ENCODE peak calls at places on chromosomes 11 and 22, in four cellular contexts. N, W, M and C are unnamed samples.

GRCh38 chr22:49205401-49205800 is 622.3 kb downstream of the BRD1 start:
- DNase-seq in M (no peak), W (no peak), N (no peak), C (no peak)

GRCh38 chr11:90288207-90288821 is 65.5 kb upstream of the CHORDC1 start:
- DNase-seq in W (peak), N (no peak), M (no peak), C (peak)

GRCh38 chr11:9380773-9381172 is 3.7 kb upstream of the IPO7 start:
- DNase-seq in M (peak), W (no peak), N (no peak), C (no peak)

GRCh38 chr11:18617688-18618340 is 16.3 kb downstream of the SPTY2D1 start:
- DNase-seq in W (peak), M (no peak), N (no peak), C (peak)

GRCh38 chr11:75277991-75278790 is 37.6 kb downstream of the TPBGL start:
- DNase-seq in W (no peak), N (no peak), M (peak), C (no peak)

GRCh38 chr11:14638561-14638960 is 5.0 kb upstream of the PDE3B start:
- DNase-seq in N (no peak), M (no peak), W (no peak), C (no peak)

GRCh38 chr11:128405693-128406364 is 181.5 kb downstream of the ETS1 start:
- DNase-seq in W (no peak), M (no peak), N (no peak), C (peak)

GRCh38 chr11:115774756-115775155 is 270.5 kb upstream of the CADM1 start:
- DNase-seq in M (no peak), N (no peak), W (no peak), C (no peak)

GRCh38 chr11:74347381-74347780 is 35.9 kb upstream of the P4HA3 start:
- DNase-seq in M (no peak), W (no peak), N (no peak), C (peak)

GRCh38 chr11:76365038-76365679 is 15.8 kb downstream of the THAP12 start:
- DNase-seq in N (no peak), M (no peak), W (no peak), C (no peak)

GRCh38 chr11:10329935-10330334 is 25.1 kb downstream of the ADM start:
- DNase-seq in M (no peak), W (peak), N (no peak), C (peak)

GRCh38 chr11:70158201-70158600 is 44.9 kb upstream of the FADD start:
- DNase-seq in N (peak), W (peak), M (no peak), C (peak)

GRCh38 chr11:37916331-37916730 is 1318.3 kb upstream of the RAG2 start:
- DNase-seq in W (peak), N (no peak), M (no peak), C (peak)

GRCh38 chr11:129252621-129253020 is 60.5 kb upstream of the ARHGAP32 start:
- DNase-seq in W (no peak), N (no peak), M (no peak), C (no peak)

GRCh38 chr11:78564037-78564888 is 10.4 kb downstream of the NARS2 start:
- DNase-seq in N (no peak), M (no peak), W (peak), C (peak)

GRCh38 chr11:4704054-4704789 is at the start of gene MMP26:
- DNase-seq in N (no peak), W (no peak), M (no peak), C (no peak)

GRCh38 chr11:1224491-1225385 is 1.9 kb downstream of the MUC5B start:
- DNase-seq in M (no peak), N (peak), W (no peak), C (no peak)

GRCh38 chr11:117076941-117077659 is 21.1 kb downstream of the SIK3 start:
- DNase-seq in M (no peak), N (no peak), W (no peak), C (no peak)

GRCh38 chr22:49628351-49629023 is 199.2 kb downstream of the BRD1 start:
- DNase-seq in N (no peak), W (no peak), M (no peak), C (no peak)

GRCh38 chr11:12108875-12109453 is 1.4 kb upstream of the MICAL2 start:
- DNase-seq in N (no peak), M (no peak), W (no peak), C (no peak)

GRCh38 chr22:40668611-40669390 is 10.5 kb upstream of the MCHR1 start:
- DNase-seq in W (peak), N (no peak), M (no peak), C (peak)

GRCh38 chr11:68659158-68659921 is 25.0 kb upstream of the GAL start:
- DNase-seq in W (peak), N (peak), M (peak), C (peak)

GRCh38 chr22:28801845-28802594 is 1.7 kb upstream of the XBP1 start:
- DNase-seq in N (no peak), M (no peak), W (no peak), C (no peak)

GRCh38 chr22:35462558-35463230 is 62.8 kb downstream of the MCM5 start:
- DNase-seq in W (no peak), N (no peak), M (no peak), C (no peak)

GRCh38 chr11:74044538-74044937 is 35.7 kb upstream of the UCP3 start:
- DNase-seq in W (no peak), N (no peak), M (no peak), C (no peak)

GRCh38 chr22:43426816-43427215 is 15.0 kb downstream of the MPPED1 start:
- DNase-seq in M (no peak), W (no peak), N (no peak), C (no peak)

GRCh38 chr11:64036081-64037026 is 623 bp downstream of the FLRT1 start:
- DNase-seq in N (peak), M (peak), W (peak), C (peak)

GRCh38 chr22:41380993-41381328 is 781 bp upstream of the TEF start:
- DNase-seq in M (no peak), N (peak), W (peak), C (peak)

GRCh38 chr11:94649254-94649653 is 82.1 kb downstream of the PIWIL4 start:
- DNase-seq in W (no peak), M (no peak), N (no peak), C (no peak)

GRCh38 chr11:122628691-122629555 is 26.6 kb upstream of the UBASH3B start:
- DNase-seq in M (peak), N (peak), W (peak), C (peak)

GRCh38 chr11:64250875-64251721 is at the start of gene PLCB3:
- DNase-seq in W (no peak), N (peak), M (peak), C (no peak)

DNA sequence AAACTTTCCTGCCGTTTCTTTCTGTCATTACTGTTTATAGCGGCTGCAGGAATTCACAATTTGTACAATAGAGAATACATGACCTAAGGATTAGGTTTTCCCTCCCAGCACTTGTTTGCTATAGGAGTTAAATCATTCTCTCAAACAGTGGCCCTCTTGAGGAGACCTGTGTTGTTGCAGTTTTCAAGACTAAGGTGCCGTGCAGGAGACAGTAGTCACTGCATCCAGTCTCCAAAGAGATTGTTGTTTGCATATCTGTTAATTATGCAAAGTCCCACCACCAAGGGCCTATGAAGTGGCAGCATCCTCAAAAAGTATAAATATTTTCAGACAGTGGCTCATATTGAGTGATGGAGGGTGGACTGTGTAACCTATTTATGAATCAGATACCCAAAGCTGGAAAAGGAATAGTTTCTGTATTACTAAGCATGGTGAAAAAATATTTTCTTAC is 2.3 kb downstream of the PRSS23 start:
- DNase-seq in W (no peak), M (no peak), N (no peak), C (peak)
- TF ChIP-seq CTCF in W (peak), M (peak), N (peak), C (peak)

GRCh38 chr11:113167599-113167998 is 146.8 kb upstream of the TTC12 start:
- DNase-seq in N (no peak), M (peak), W (no peak), C (no peak)
- H3K4me3 ChIP-seq in N (no peak), M (no peak), W (no peak), C (no peak)

GRCh38 chr11:67238894-67239794 is 27.1 kb upstream of the GRK2 start:
- DNase-seq in N (no peak), M (no peak), W (no peak), C (no peak)

GRCh38 chr11:67237574-67237973 is 28.7 kb upstream of the GRK2 start:
- DNase-seq in N (no peak), M (no peak), W (no peak), C (no peak)

GRCh38 chr11:67242548-67242947 is 23.7 kb upstream of the GRK2 start:
- DNase-seq in N (no peak), W (no peak), M (no peak), C (no peak)

GRCh38 chr11:67240575-67241389 is 25.5 kb upstream of the GRK2 start:
- DNase-seq in N (peak), W (peak), M (peak), C (peak)

DNA sequence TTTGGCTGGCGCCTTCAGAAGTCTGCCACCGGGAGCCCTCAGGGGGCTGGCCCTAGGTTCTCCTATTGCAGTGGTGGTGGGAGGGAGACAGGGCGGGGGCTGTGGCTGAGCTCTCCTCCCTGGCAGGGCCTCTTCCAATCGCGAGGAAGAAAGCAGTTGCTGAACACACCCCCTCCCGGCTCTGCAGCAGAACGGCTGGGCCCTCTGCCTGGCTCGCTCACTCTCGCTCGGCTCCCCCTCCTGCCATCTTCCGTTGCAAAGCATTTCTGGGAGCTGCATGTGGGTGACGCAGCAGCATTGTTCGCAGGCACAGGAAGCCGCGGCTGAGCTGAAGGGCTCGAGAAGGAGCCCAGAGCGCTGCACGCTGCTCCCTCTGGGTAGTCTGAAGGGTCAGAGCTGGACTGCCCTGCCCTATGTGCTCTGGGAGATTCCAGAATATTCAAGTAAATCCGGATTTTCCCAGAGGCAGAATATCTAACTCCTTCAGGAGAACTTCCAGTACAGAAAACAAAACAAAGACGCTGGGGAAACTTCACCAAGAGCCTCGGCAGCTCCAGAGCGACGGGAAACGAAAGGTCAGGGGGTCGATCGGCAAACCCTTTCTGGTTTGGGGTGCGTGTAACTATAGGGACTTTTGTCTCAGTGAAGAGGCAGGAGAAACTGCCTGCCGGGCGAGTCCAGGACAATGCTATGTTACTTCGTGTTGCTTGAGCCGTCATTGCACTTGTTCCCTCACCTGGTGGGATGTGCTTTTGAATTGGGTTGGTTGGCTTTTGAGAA is 26.3 kb upstream of the GRK2 start:
- DNase-seq in W (peak), M (peak), N (peak), C (peak)
- TF ChIP-seq CTCF in W (no peak), M (peak), N (no peak), C (no peak)

DNA sequence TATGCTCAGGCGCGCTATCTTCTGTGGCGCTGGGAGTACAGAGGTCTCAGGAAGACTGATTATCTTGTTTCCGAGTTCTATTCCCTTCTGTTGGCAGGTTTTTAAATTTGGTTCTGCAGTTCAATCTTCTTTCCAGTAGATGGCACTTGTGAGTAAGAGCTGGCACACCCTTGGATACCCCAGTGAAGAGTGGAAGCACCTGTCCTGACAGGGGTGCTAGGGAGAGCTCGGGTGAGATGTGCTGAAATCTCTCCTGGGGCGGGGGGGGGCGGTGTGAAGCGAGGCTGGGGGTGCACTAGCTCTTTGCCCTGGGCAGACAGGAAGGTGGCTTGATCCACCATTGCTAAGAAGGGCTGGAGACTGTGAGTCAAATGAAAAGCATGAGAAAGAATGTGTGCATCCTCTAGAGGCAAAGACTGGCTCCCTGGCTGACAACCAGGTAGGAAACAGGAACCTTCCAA is 679.9 kb upstream of the CCDC179 start:
- DNase-seq in N (no peak), M (no peak), W (peak), C (peak)
- H3K4me3 ChIP-seq in N (no peak), M (no peak), W (no peak), C (no peak)

DNA sequence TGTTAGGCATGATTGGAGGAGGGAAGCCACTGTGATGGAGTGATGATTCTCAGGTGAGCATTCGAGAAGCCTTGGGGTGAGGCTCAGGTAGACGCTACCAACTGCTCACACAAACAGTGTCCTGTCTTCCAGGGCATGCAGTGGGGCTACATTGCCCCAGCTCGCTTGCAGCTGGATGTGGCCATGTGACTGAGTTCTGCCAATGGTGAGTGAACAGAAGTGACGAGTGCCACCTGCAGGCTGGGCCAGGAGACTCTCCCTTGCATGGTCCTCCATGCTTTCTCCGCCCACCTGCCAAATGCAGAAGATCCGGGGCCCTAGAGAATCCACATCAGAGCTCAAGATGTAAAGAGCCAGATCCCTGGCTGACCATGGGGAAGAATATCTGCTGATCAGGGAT is 195.9 kb downstream of the BCR start:
- DNase-seq in M (no peak), N (no peak), W (no peak), C (peak)
- TF ChIP-seq CTCF in M (no peak), N (no peak), W (peak), C (peak)

DNA sequence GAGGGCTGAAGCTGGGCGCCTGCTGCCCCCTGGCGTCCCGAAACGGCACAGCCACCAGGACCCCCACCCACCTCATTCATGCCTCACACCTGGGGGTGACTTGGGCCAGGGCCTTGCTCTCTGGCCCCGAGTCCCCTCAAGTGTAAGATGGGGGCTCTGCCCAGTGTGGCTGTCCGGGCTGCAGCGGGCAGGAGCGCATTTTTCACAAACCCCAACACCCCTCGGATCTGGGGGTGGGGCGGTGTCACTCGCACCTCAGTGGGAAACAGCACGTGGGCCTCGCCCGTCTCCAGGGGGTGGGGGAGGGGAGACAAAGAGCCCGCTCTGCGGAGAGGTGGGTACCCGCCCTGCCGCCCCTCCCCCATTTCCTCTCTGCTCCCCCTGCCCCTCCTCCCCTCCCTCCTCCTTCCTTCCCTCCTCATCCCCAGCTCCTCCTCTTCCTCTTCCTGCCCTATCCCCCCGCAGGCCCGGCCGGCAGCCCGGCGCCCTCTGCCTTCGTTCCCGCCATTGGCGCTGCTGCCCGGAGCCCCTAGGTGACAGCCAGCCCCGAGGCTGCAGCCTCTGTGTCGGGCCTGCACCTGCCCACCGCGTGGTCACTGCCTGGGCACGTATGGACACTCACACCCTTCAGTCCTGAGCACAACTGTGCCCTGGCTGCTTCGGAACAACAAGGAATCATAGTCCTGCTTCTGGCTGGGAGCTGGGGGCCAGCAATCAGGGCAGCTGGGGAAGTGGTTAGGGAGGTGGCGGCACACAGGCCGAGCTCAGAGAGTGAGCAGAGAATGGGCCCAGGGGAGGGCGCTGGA is 6.8 kb upstream of the CDKN1C start:
- DNase-seq in M (peak), W (no peak), N (no peak), C (peak)
- H3K4me3 ChIP-seq in M (peak), W (peak), N (peak), C (peak)